ENCODE peak calls at places on chromosomes 11 and 22, in four cellular contexts. X is K562, T is HepG2, M is HEK293T. E is an unnamed sample.

GRCh38 chr22:49203091-49203862 is 624.4 kb downstream of the BRD1 start:
- DNase-seq in X (no peak), M (no peak), T (no peak), E (peak; percentile 10)

GRCh38 chr22:50188356-50188755 is 2.6 kb downstream of the TRABD start:
- DNase-seq in X (no peak), M (no peak), T (no peak), E (no peak)

GRCh38 chr11:28342704-28343103 is 234.5 kb downstream of the METTL15 start:
- DNase-seq in T (no peak), X (no peak), M (no peak), E (no peak)

GRCh38 chr22:44671742-44672141 is 30.3 kb upstream of the PRR5 start:
- DNase-seq in T (peak; percentile 77), M (no peak), X (no peak), E (no peak)

GRCh38 chr11:61359541-61359940 is 2.1 kb downstream of the CYB561A3 start:
- DNase-seq in M (no peak), T (no peak), X (no peak), E (no peak)

GRCh38 chr11:2261436-2262230 is 8.8 kb downstream of the ASCL2 start:
- DNase-seq in X (no peak), T (no peak), M (no peak), E (no peak)

GRCh38 chr11:118625976-118626375 is 18.6 kb downstream of the PHLDB1 start:
- DNase-seq in T (no peak), X (peak; percentile 64), M (no peak), E (no peak)

GRCh38 chr22:33271390-33272161 is 213.4 kb upstream of the SYN3 start:
- DNase-seq in M (no peak), T (no peak), X (no peak), E (no peak)

GRCh38 chr11:131816046-131816445 is 445.6 kb downstream of the NTM start:
- DNase-seq in M (no peak), X (no peak), T (no peak), E (no peak)

GRCh38 chr11:81870066-81870412 is 863.6 kb downstream of the FAM181B start:
- DNase-seq in T (no peak), M (no peak), X (no peak), E (no peak)

GRCh38 chr11:122137081-122137793 is 21.2 kb upstream of the BLID start:
- DNase-seq in M (no peak), X (no peak), T (no peak), E (no peak)

GRCh38 chr11:124716596-124716995 is 23.1 kb upstream of the NRGN start:
- DNase-seq in T (no peak), X (no peak), M (no peak), E (no peak)

GRCh38 chr11:14253878-14254277 is 105.1 kb downstream of the RRAS2 start:
- DNase-seq in M (no peak), X (no peak), T (no peak), E (no peak)

GRCh38 chr11:85948884-85949283 is 93.7 kb downstream of the CCDC83 start:
- DNase-seq in T (no peak), X (no peak), M (no peak), E (no peak)

GRCh38 chr11:3950996-3951662 is 95.7 kb downstream of the STIM1 start:
- DNase-seq in T (peak; percentile 50), X (no peak), M (peak; percentile 16), E (no peak)

GRCh38 chr11:47797633-47798032 is 30.5 kb upstream of the FNBP4 start:
- DNase-seq in X (no peak), T (no peak), M (no peak), E (no peak)

GRCh38 chr11:34134765-34135164 is 29.3 kb downstream of the NAT10 start:
- DNase-seq in M (no peak), T (no peak), X (no peak), E (no peak)

GRCh38 chr11:70942593-70942992 is 309.8 kb downstream of the SHANK2 start:
- DNase-seq in M (peak; percentile 20), X (peak; percentile 25), T (peak; percentile 10), E (peak; percentile 29)

GRCh38 chr11:134841411-134841810 is 429.4 kb upstream of the B3GAT1 start:
- DNase-seq in T (no peak), X (no peak), M (no peak), E (no peak)

GRCh38 chr11:66313321-66314185 is 3.3 kb downstream of the CD248 start:
- DNase-seq in X (no peak), M (no peak), T (peak; percentile 69), E (peak; percentile 78)

GRCh38 chr22:11253000-11253511 is 4274.9 kb upstream of the OR11H1 start:
- DNase-seq in T (no peak), M (no peak), X (no peak), E (no peak)

GRCh38 chr11:46216040-46216764 is 61.3 kb upstream of the CREB3L1 start:
- DNase-seq in M (no peak), T (no peak), X (no peak), E (no peak)

GRCh38 chr11:5452712-5453111 is 3.6 kb downstream of the OR51I2 start:
- DNase-seq in M (no peak), T (no peak), X (no peak), E (no peak)

GRCh38 chr11:118128821-118129474 is 23.7 kb downstream of the SCN4B start:
- DNase-seq in M (no peak), T (no peak), X (no peak), E (no peak)

GRCh38 chr11:78150346-78150745 is 10.9 kb upstream of the ALG8 start:
- DNase-seq in M (no peak), X (no peak), T (no peak), E (no peak)

GRCh38 chr11:88886796-88887195 is 179.0 kb downstream of the GRM5 start:
- DNase-seq in X (peak; percentile 15), M (peak; percentile 48), T (peak; percentile 40), E (peak; percentile 57)

GRCh38 chr11:95156916-95157568 is 67.4 kb downstream of the ENDOD1 start:
- DNase-seq in M (no peak), T (no peak), X (no peak), E (no peak)

GRCh38 chr11:102144357-102145342 is 34.4 kb downstream of the YAP1 start:
- DNase-seq in X (no peak), T (peak; percentile 60), M (no peak), E (no peak)

GRCh38 chr11:12556155-12556554 is 118.1 kb upstream of the TEAD1 start:
- DNase-seq in T (no peak), X (no peak), M (no peak), E (no peak)

GRCh38 chr11:110425751-110426545 is 3.8 kb upstream of the FDX1 start:
- DNase-seq in X (peak; percentile 18), M (peak; percentile 19), T (no peak), E (no peak)

GRCh38 chr11:16170448-16170847 is 185.9 kb downstream of the SOX6 start:
- DNase-seq in T (no peak), M (no peak), X (no peak), E (no peak)

GRCh38 chr11:1652026-1652425 is 22.5 kb downstream of the KRTAP5-5 start:
- DNase-seq in M (no peak), X (no peak), T (no peak), E (no peak)

GRCh38 chr11:102435688-102436087 is 16.9 kb downstream of the TMEM123 start:
- DNase-seq in X (no peak), M (no peak), T (no peak), E (no peak)

DNA sequence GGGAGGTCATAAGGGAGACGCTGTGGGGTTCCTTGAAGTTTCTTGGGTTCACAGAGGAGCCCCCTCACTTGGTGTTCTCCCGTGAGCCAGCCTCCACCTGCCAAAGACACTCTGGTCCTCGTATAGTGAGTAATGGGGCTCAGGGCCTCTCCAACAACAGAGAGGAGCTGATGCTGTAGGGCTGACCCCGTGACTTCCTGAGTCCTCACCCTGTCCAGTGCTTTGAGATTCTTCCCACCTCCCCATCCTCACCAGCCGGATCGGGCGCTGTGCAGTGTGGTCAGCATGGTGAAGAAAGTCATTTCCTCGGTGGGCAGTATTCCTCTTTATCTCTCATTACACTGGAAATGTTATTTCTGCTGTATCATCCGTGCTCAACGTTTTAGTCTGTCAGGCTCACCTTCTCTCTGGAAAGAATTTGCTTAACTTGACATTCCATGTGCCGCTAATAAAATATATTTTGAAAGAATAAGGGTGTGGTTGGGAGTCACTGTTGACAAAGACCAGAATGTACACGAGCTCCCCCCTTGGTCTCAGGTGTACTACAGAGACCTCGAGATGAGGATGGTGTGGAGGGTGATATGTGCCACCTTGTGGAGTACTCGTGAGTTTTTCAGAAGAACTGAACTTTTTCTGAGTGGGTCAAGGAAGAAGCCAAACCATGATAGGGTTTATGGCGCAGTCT is 25.7 kb upstream of the SCGB1A1 start:
- DNase-seq in T (peak; percentile 55), M (no peak), X (peak; percentile 70), E (no peak)
- TF ChIP-seq ELF4 in T (no peak), M (no peak), X (no peak), E (no peak)

DNA sequence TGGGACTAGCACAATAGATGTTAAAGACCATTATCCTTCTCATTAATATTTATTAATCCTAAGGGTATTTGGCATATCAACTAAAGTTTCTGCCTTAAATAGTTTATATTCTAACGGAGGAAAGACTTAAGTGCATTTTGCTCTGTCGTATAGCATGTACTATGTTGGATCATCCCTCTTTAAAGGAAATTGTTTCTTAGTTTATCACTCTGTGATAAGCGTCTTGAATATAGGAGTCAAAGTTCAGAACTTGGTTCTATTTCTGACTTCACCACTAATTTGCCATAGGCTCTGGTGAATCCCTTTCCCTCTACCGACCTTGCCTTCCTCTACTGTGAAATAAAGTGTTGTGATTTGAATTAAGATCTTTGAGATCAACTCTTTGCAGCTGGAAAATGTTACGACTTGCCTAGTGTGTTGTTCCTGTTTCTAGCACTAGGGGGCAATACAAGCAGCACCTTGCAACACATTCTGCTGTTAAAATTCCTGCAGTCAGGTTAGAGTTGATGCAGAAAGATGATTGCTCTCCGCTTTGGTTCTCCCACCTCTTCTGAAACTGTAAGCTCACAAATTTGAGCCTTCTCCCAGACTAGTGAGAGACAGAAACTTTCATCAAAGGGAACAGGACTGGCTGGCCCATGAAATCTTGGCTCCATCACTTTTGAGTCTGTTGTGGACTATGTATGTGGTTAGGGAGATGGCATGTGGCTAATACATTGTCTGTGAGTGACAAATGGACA is 27.8 kb upstream of the ZNRF3 start:
- DNase-seq in X (peak; percentile 51), M (peak; percentile 83), T (peak; percentile 70), E (peak; percentile 51)
- TF ChIP-seq ELF4 in X (no peak), M (no peak), T (no peak), E (no peak)

GRCh38 chr11:119991669-119992068 is 146.2 kb downstream of the TRIM29 start:
- DNase-seq in X (no peak), M (no peak), T (no peak), E (no peak)

GRCh38 chr11:119989422-119989821 is 148.5 kb downstream of the TRIM29 start:
- DNase-seq in X (no peak), M (no peak), T (no peak), E (no peak)

GRCh38 chr11:119992171-119993051 is 145.5 kb downstream of the TRIM29 start:
- DNase-seq in M (no peak), T (no peak), X (no peak), E (no peak)

GRCh38 chr11:119991022-119991404 is 146.9 kb downstream of the TRIM29 start:
- DNase-seq in T (no peak), M (no peak), X (no peak), E (no peak)

GRCh38 chr11:119990306-119991021 is 147.4 kb downstream of the TRIM29 start:
- DNase-seq in X (no peak), T (no peak), M (no peak), E (no peak)
- TF ChIP-seq ELF4 in X (no peak), T (no peak), M (no peak), E (no peak)

GRCh38 chr11:108368134-108368533 is 99.2 kb downstream of the C11orf65 start:
- DNase-seq in M (no peak), X (no peak), T (no peak), E (no peak)

GRCh38 chr11:108369064-108369463 is 98.3 kb downstream of the C11orf65 start:
- DNase-seq in T (no peak), X (no peak), M (no peak), E (no peak)

GRCh38 chr11:108364159-108364558 is 103.2 kb downstream of the C11orf65 start:
- DNase-seq in X (no peak), T (no peak), M (no peak), E (no peak)
- TF ChIP-seq ELF4 in X (no peak), T (no peak), M (no peak), E (no peak)